ENCODE peak calls at places on chromosomes 1 and 21, in seven cellular contexts. Y, L, M, D, X, W and F are unnamed samples.

GRCh38 chr1:241553886-241554592 is 21.9 kb downstream of the KMO start:
- DNase-seq in Y (no peak), L (no peak), M (no peak), D (no peak), X (no peak), W (no peak), F (no peak)

GRCh38 chr1:116375884-116376733 is 3.1 kb downstream of the ATP1A1 start:
- DNase-seq in Y (peak; percentile 92), L (peak; percentile 64), M (peak; percentile 86), D (peak; percentile 29), X (peak; percentile 93), W (peak; percentile 41), F (no peak)

GRCh38 chr21:33893917-33894316 is 21.7 kb downstream of the ATP5PO start:
- DNase-seq in Y (no peak), L (no peak), M (no peak), D (no peak), X (no peak), W (peak; percentile 63), F (no peak)

GRCh38 chr21:42650033-42650370 is 3.4 kb upstream of the PDE9A start:
- DNase-seq in Y (no peak), L (no peak), M (no peak), D (no peak), X (peak; percentile 45), W (no peak), F (no peak)

GRCh38 chr1:16112558-16113555 is 39.4 kb upstream of the FAM131C start:
- DNase-seq in Y (no peak), L (no peak), M (no peak), D (peak; percentile 74), X (no peak), W (no peak), F (peak; percentile 62)

GRCh38 chr1:17674707-17675505 is 80.2 kb upstream of the ACTL8 start:
- DNase-seq in Y (no peak), L (no peak), M (no peak), D (no peak), X (no peak), W (no peak), F (no peak)

GRCh38 chr1:209845405-209845725 is 17.6 kb downstream of the UTP25 start:
- DNase-seq in Y (no peak), L (no peak), M (no peak), D (no peak), X (no peak), W (no peak), F (no peak)

GRCh38 chr1:227712648-227713047 is 22.5 kb downstream of the JMJD4 start:
- DNase-seq in Y (no peak), L (no peak), M (no peak), D (no peak), X (no peak), W (no peak), F (no peak)

GRCh38 chr1:51063121-51063520 is 38.9 kb upstream of the C1orf185 start:
- DNase-seq in Y (no peak), L (no peak), M (peak; percentile 55), D (no peak), X (no peak), W (no peak), F (no peak)

GRCh38 chr1:156760092-156760795 is 7.1 kb upstream of the PRCC start:
- DNase-seq in Y (no peak), L (no peak), M (no peak), D (no peak), X (peak; percentile 36), W (no peak), F (no peak)

GRCh38 chr1:162856260-162856659 is 4.7 kb downstream of the CCDC190 start:
- DNase-seq in Y (no peak), L (no peak), M (peak; percentile 60), D (no peak), X (no peak), W (no peak), F (no peak)

GRCh38 chr1:36174716-36175115 is 18.8 kb downstream of the MAP7D1 start:
- DNase-seq in Y (no peak), L (no peak), M (no peak), D (no peak), X (no peak), W (no peak), F (no peak)

GRCh38 chr1:10068605-10069294 is 36.0 kb downstream of the UBE4B start:
- DNase-seq in Y (no peak), L (no peak), M (peak; percentile 6), D (no peak), X (no peak), W (no peak), F (no peak)

GRCh38 chr1:157993179-157994080 is at the start of gene KIRREL1:
- DNase-seq in Y (peak; percentile 48), L (peak; percentile 69), M (peak; percentile 59), D (peak; percentile 67), X (peak; percentile 90), W (no peak), F (peak; percentile 42)

GRCh38 chr1:245673920-245674414 is 519.2 kb downstream of the KIF26B start:
- DNase-seq in Y (no peak), L (no peak), M (no peak), D (no peak), X (no peak), W (no peak), F (no peak)

GRCh38 chr1:89598450-89599331 is 34.2 kb upstream of the LRRC8C start:
- DNase-seq in Y (no peak), L (no peak), M (peak; percentile 66), D (no peak), X (no peak), W (no peak), F (no peak)

GRCh38 chr21:46667191-46667734 is 31.8 kb downstream of the PRMT2 start:
- DNase-seq in Y (no peak), L (no peak), M (peak; percentile 34), D (peak; percentile 46), X (no peak), W (peak; percentile 32), F (no peak)

GRCh38 chr1:15153842-15154479 is 414 bp downstream of the TMEM51 start:
- DNase-seq in Y (peak; percentile 78), L (peak; percentile 68), M (peak; percentile 51), D (peak; percentile 80), X (peak; percentile 87), W (peak; percentile 67), F (peak; percentile 57)

GRCh38 chr1:154344977-154345837 is 19.9 kb downstream of the ATP8B2 start:
- DNase-seq in Y (peak; percentile 62), L (no peak), M (no peak), D (peak; percentile 53), X (no peak), W (peak; percentile 67), F (no peak)

GRCh38 chr21:14361958-14362357 is 21.0 kb downstream of the HSPA13 start:
- DNase-seq in Y (no peak), L (no peak), M (peak; percentile 52), D (no peak), X (no peak), W (no peak), F (no peak)

GRCh38 chr1:36369061-36369470 is 16.7 kb downstream of the STK40 start:
- DNase-seq in Y (peak; percentile 92), L (peak; percentile 73), M (peak; percentile 90), D (peak; percentile 94), X (peak; percentile 86), W (peak; percentile 73), F (peak; percentile 81)

GRCh38 chr1:236502972-236503639 is 20.7 kb upstream of the LGALS8 start:
- DNase-seq in Y (peak; percentile 63), L (peak; percentile 52), M (peak; percentile 15), D (peak; percentile 56), X (peak; percentile 68), W (no peak), F (peak; percentile 12)

GRCh38 chr1:242629396-242629795 is 104.9 kb upstream of the PLD5 start:
- DNase-seq in Y (no peak), L (no peak), M (peak; percentile 73), D (no peak), X (no peak), W (no peak), F (no peak)

GRCh38 chr1:91791103-91791502 is 94.8 kb downstream of the TGFBR3 start:
- DNase-seq in Y (no peak), L (no peak), M (no peak), D (no peak), X (no peak), W (no peak), F (no peak)
- TF ChIP-seq CTCF in Y (no peak), L (no peak), M (no peak), D (no peak), X (no peak), W (peak; percentile 4), F (no peak)

DNA sequence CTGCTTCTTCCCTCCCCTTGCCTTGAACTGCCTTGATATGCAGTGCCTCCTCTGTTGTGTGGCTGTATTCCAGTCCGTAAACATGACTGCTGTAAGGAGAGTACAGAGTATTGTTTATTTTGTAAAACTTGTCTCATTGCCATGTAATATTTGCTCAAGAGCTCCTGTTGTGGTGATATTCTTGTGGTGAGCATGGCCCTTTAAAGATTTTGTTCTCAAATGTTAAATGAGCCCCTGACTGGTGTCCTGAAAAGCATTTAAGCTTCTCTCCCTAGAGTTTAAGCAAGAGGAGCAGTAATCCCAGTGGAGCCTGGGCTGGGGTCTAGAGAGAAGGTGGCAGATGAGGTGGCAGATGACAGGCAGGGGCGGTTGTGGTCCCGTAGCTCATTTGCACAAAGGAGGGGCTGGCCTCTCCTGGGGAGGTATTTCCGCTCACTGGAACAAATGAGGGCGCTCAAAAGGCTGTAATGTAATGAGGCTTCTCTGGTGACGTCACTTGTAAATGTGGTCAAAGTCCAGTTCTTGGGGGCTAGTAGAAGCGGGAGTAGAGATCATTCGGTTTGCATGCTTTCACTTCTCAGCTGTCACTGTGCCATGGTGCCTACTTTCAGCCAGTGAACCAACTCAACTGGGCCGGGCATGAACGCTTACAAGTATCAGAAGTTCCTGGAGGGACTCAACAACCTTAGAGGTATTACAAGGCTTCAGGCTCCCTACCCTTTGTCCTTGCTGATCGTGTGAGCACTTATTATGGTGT is 46.0 kb upstream of the MACF1 start:
- DNase-seq in Y (peak; percentile 95), L (no peak), M (no peak), D (peak; percentile 26), X (no peak), W (no peak), F (peak; percentile 43)
- TF ChIP-seq CTCF in Y (no peak), L (no peak), M (no peak), D (no peak), X (no peak), W (no peak), F (no peak)

DNA sequence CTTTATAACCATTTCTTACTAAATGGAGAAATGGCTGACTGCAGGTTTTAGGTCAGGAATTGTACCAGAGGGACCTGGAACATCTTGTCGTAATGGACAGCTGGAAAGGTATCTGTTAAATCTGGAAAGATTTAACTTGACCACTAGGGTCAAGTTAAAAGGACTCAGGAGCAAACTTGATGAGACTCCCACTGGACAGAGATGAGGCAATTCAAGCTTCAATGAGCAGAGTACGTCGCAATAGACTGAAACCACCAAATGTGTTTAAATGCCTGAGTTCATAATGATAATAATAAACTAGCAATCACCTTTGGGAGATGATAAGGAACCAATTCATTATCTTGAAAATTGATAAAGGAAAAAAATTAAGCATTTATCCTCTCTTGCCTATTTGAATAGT is 8.7 kb downstream of the IFNLR1 start:
- DNase-seq in Y (no peak), L (no peak), M (no peak), D (no peak), X (no peak), W (no peak), F (no peak)
- TF ChIP-seq CTCF in Y (no peak), L (no peak), M (no peak), D (no peak), X (no peak), W (no peak), F (no peak)

DNA sequence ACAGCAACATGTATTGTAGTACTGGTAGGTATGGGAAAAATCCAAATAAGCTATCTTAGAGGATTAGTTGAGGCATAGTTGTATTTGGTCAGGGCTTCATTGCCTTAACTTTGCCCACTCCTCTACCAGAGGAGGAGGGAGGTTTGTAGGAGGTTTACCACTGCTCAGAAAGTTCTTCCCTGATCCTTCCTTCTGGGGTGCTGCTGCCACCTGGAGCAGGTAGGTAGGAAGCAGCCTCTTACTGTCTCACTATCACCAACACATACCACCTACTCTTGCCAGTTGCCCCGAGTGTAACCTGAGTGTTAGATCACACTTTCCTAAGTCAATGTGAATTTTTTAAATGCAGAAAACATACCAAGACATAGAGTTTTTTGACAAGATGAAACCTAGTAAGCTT is 24.1 kb upstream of the ZSWIM5 start:
- DNase-seq in Y (peak; percentile 36), L (no peak), M (peak; percentile 22), D (no peak), X (no peak), W (no peak), F (no peak)
- TF ChIP-seq CTCF in Y (peak; percentile 26), L (no peak), M (no peak), D (no peak), X (no peak), W (no peak), F (no peak)